ENCODE peak calls at places on chromosome 4, in four cellular contexts. E is SK-N-SH, Q is K562, A is GM12878. V is an unnamed sample.

GRCh38 chr4:32562010-32562409 is 1841.8 kb downstream of the PCDH7 start:
- DNase-seq in Q (no peak), A (no peak), E (no peak), V (no peak)

GRCh38 chr4:76943129-76943620 is 6.4 kb upstream of the SEPTIN11 start:
- DNase-seq in E (no peak), A (no peak), Q (peak), V (no peak)

GRCh38 chr4:73259552-73260140 is 1.0 kb upstream of the ANKRD17 start:
- DNase-seq in E (no peak), A (no peak), Q (peak), V (no peak)

GRCh38 chr4:111323496-111323895 is 700.6 kb upstream of the PITX2 start:
- DNase-seq in E (no peak), A (no peak), Q (no peak), V (no peak)

GRCh38 chr4:76753814-76754213 is 144.1 kb downstream of the SOWAHB start:
- DNase-seq in Q (no peak), A (no peak), E (no peak), V (no peak)

GRCh38 chr4:88792821-88793220 is 95.2 kb upstream of the NAP1L5 start:
- DNase-seq in Q (no peak), A (no peak), E (no peak), V (no peak)

GRCh38 chr4:101977096-101977495 is 186.6 kb downstream of the BANK1 start:
- DNase-seq in Q (no peak), E (no peak), A (no peak), V (no peak)

GRCh38 chr4:110442309-110442708 is 33.6 kb upstream of the ENPEP start:
- DNase-seq in E (no peak), A (no peak), Q (no peak), V (no peak)

GRCh38 chr4:54095110-54095800 is 4.7 kb upstream of the GSX2 start:
- DNase-seq in E (no peak), Q (no peak), A (no peak), V (no peak)

GRCh38 chr4:96227515-96227914 is 387.6 kb downstream of the PDHA2 start:
- DNase-seq in A (no peak), Q (no peak), E (no peak), V (no peak)

GRCh38 chr4:153293675-153294057 is 50.8 kb upstream of the MND1 start:
- DNase-seq in A (no peak), Q (no peak), E (no peak), V (no peak)

GRCh38 chr4:74522251-74522991 is 77.5 kb downstream of the AREG start:
- DNase-seq in E (no peak), A (no peak), Q (no peak), V (no peak)

GRCh38 chr4:109378076-109378475 is 55.5 kb upstream of the SEC24B start:
- DNase-seq in E (no peak), Q (no peak), A (no peak), V (no peak)

GRCh38 chr4:3414421-3415279 is 27.1 kb upstream of the HGFAC start:
- DNase-seq in E (no peak), Q (no peak), A (no peak), V (peak)

GRCh38 chr4:55251896-55252295 is 94.1 kb upstream of the SRD5A3 start:
- DNase-seq in A (no peak), E (no peak), Q (no peak), V (no peak)

GRCh38 chr4:83151645-83152044 is 37.1 kb upstream of the PLAC8 start:
- DNase-seq in A (no peak), E (no peak), Q (no peak), V (peak)

GRCh38 chr4:25580633-25581467 is 74.8 kb upstream of the SLC34A2 start:
- DNase-seq in A (no peak), Q (no peak), E (no peak), V (no peak)

GRCh38 chr4:11505225-11505971 is 76.7 kb upstream of the HS3ST1 start:
- DNase-seq in A (no peak), Q (no peak), E (no peak), V (no peak)

GRCh38 chr4:127203561-127204260 is 429.0 kb upstream of the INTU start:
- DNase-seq in A (no peak), Q (no peak), E (no peak), V (no peak)

GRCh38 chr4:140163029-140163810 is 9.2 kb upstream of the MAML3 start:
- DNase-seq in Q (no peak), A (no peak), E (no peak), V (no peak)

GRCh38 chr4:125719987-125720386 is 405.2 kb downstream of the FAT4 start:
- DNase-seq in E (no peak), A (no peak), Q (no peak), V (no peak)

GRCh38 chr4:80085081-80085480 is 12.1 kb upstream of the ANTXR2 start:
- DNase-seq in Q (no peak), E (no peak), A (no peak), V (no peak)

GRCh38 chr4:22551550-22551949 is 35.7 kb upstream of the ADGRA3 start:
- DNase-seq in A (no peak), Q (no peak), E (no peak), V (no peak)

GRCh38 chr4:115575851-115576250 is 462.4 kb upstream of the NDST4 start:
- DNase-seq in Q (no peak), A (no peak), E (no peak), V (no peak)

GRCh38 chr4:13701937-13702446 is 74.5 kb upstream of the BOD1L1 start:
- DNase-seq in A (no peak), Q (no peak), E (no peak), V (no peak)

DNA sequence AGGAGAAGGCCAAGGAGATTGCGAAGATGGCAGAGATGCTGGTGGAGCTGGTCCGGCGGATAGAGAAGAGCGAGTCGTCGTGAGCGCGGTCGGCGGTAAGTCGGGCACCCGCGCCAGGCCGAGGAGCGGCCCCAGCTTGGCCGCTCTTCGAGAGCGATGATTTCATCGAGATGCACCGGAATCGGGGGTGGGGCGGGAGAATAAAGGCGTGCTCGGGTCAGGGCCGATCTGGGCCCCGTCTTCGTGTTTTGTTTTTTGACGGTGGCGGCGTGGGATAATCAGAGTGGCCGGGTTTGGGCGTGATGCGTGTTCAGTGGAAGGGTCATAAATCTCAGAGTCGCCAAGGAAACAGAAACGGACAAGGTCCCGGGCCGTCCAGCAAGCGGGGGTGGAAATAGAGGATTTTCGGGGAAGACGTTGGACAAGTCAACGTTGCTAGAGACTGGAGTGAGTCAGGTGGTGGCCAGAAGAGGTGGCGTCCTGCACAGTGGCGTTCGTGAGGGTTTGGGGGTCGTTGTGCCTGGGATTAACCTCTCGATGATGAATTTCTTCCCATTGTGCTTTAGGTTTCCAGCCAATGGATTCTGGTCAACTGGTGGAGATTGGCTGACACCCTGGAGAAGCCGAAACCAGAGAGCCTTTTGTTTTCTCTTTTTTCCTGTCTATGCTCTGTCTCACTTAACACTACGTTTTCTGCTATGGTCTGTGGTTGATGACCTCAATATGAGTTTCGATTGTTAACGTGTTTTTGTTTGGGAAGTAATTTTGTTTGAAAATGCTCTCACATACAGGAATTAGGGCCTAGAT is 882 bp downstream of the MRFAP1 start:
- DNase-seq in Q (peak), E (peak), A (no peak), V (no peak)
- TF ChIP-seq GABPA in Q (no peak), E (no peak), A (no peak), V (no peak)

GRCh38 chr4:94468093-94468492 is 16.4 kb downstream of the PDLIM5 start:
- DNase-seq in Q (no peak), E (no peak), A (no peak), V (no peak)
- H3K27ac ChIP-seq in Q (no peak), E (no peak), A (no peak), V (no peak)

GRCh38 chr4:16826397-16826910 is 72.0 kb downstream of the LDB2 start:
- DNase-seq in Q (no peak), A (no peak), E (no peak), V (no peak)
- H3K4me3 ChIP-seq in Q (no peak), A (no peak), E (no peak), V (no peak)

GRCh38 chr4:1081689-1082040 is 31.7 kb downstream of the RNF212 start:
- DNase-seq in Q (no peak), E (no peak), A (no peak), V (no peak)
- TF ChIP-seq GABPA in Q (no peak), E (no peak), A (no peak), V (no peak)

DNA sequence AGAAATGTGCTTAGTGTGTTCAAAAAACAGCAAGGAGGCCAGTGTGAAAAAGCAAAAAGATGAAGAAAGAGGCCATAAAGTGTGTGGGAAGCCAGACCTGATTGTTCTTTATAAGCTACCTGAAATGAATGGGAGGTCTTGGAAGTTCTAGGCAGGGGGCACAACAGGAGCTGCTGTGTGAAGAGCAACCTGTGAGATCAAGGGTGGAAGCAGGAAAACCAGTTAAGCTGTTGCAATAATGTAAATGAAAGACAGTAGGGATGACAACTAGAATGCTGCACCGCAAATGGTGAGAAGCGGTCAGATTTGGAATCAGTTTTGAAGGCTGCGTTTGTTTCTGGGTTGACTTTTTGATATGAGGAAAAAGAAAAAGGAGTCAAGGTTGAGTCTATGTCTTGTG is 123.5 kb downstream of the TMEM144 start:
- DNase-seq in A (no peak), Q (no peak), E (no peak), V (no peak)
- H3K27ac ChIP-seq in A (no peak), Q (no peak), E (no peak), V (no peak)

GRCh38 chr4:123014038-123014437 is 91.6 kb upstream of the NUDT6 start:
- DNase-seq in Q (no peak), A (no peak), E (no peak), V (no peak)

GRCh38 chr4:123020285-123020684 is 97.9 kb upstream of the NUDT6 start:
- DNase-seq in E (no peak), A (no peak), Q (no peak), V (no peak)

GRCh38 chr4:123017636-123018390 is 95.4 kb upstream of the NUDT6 start:
- DNase-seq in A (no peak), Q (no peak), E (peak), V (no peak)

GRCh38 chr4:123017078-123017477 is 94.7 kb upstream of the NUDT6 start:
- DNase-seq in Q (no peak), A (no peak), E (no peak), V (no peak)

GRCh38 chr4:123018391-123018755 is 96.0 kb upstream of the NUDT6 start:
- DNase-seq in E (no peak), A (no peak), Q (no peak), V (no peak)
- H3K4me3 ChIP-seq in E (no peak), A (no peak), Q (no peak), V (no peak)

GRCh38 chr4:161948026-161948770 is 215.6 kb downstream of the FSTL5 start:
- DNase-seq in E (no peak), Q (no peak), A (no peak), V (no peak)

GRCh38 chr4:161949941-161950725 is 213.7 kb downstream of the FSTL5 start:
- DNase-seq in A (no peak), E (no peak), Q (no peak), V (no peak)

GRCh38 chr4:161952382-161952781 is 211.4 kb downstream of the FSTL5 start:
- DNase-seq in E (no peak), A (no peak), Q (no peak), V (no peak)
- TF ChIP-seq GABPA in E (no peak), A (no peak), Q (no peak), V (no peak)

DNA sequence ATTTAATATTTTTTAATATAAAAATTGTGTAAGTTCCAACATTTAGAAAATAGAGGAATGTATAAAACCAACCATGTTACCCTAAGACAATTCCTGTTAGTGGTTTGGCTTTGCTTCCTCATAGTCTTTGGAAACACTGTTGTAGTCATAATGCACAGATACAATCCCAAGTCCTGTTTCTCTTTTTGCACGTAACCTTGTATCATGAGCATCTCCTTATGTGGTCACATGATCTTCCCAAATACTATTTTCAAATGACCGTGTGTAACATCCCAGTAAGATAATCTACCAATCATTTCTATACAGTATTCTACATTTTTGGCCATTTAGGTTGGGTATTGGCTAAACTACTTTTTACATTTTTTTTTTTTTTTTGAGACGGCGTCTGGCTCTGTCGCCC is 13.9 kb upstream of the RHOH start:
- DNase-seq in E (no peak), Q (no peak), A (no peak), V (no peak)
- H3K27ac ChIP-seq in E (no peak), Q (no peak), A (no peak), V (no peak)